ENCODE peak calls at places on chromosomes 7 and 10, in eight cellular contexts. O is psoas muscle; F is endodermal cell; G is IMR-90; V is cardiac muscle cell; Q is naive thymus-derived CD4-positive, alpha-beta T cell; W is breast epithelium; A is CD8-positive, alpha-beta memory T cell. B is an unnamed sample. For H3K36me3 and H3K4me1, the result is how much of the 10 kb centered on the place peaks cover.

GRCh38 chr7:143320620-143321019 is 4.7 kb downstream of the CLCN1 start:
- DNase-seq in O (no peak), Q (no peak), G (no peak), V (no peak), F (no peak), W (no peak), A (no peak), B (no peak)

GRCh38 chr7:104938741-104939390 is 75.1 kb upstream of the KMT2E start:
- DNase-seq in O (no peak), W (no peak), Q (no peak), V (no peak), G (no peak), A (no peak), F (no peak), B (no peak)

GRCh38 chr7:36686499-36686898 is 37.8 kb downstream of the AOAH start:
- DNase-seq in G (peak), Q (no peak), W (no peak), V (peak), A (peak), F (no peak), O (no peak), B (no peak)

GRCh38 chr10:98795467-98795866 is 348.7 kb upstream of the HPS1 start:
- DNase-seq in Q (no peak), G (no peak), A (no peak), F (no peak), V (no peak), W (no peak), O (no peak), B (peak)

GRCh38 chr7:71972513-71972912 is 439.6 kb downstream of the CALN1 start:
- DNase-seq in F (no peak), V (no peak), A (no peak), G (no peak), W (no peak), O (no peak), Q (no peak), B (no peak)

GRCh38 chr10:60992661-60993060 is 48.7 kb upstream of the RHOBTB1 start:
- DNase-seq in V (no peak), O (no peak), G (no peak), F (no peak), Q (no peak), W (no peak), A (no peak), B (no peak)

GRCh38 chr7:120404042-120404441 is 131.1 kb downstream of the KCND2 start:
- DNase-seq in W (no peak), O (no peak), Q (no peak), G (no peak), V (peak), A (no peak), F (no peak), B (no peak)

GRCh38 chr10:997266-998022 is 9.2 kb downstream of the GTPBP4 start:
- DNase-seq in O (no peak), W (no peak), Q (no peak), F (no peak), G (no peak), V (no peak), A (no peak), B (no peak)

GRCh38 chr7:568681-569035 is 49.0 kb upstream of the PDGFA start:
- DNase-seq in O (peak), A (no peak), V (peak), Q (no peak), F (no peak), W (no peak), G (peak), B (no peak)

GRCh38 chr10:43037942-43038782 is 38.7 kb upstream of the RET start:
- DNase-seq in G (no peak), Q (no peak), W (no peak), V (no peak), O (no peak), A (no peak), F (peak), B (no peak)

GRCh38 chr10:101041252-101041761 is 10.3 kb downstream of the SFXN3 start:
- DNase-seq in Q (peak), F (peak), O (peak), G (peak), A (peak), W (peak), V (peak), B (peak)

GRCh38 chr7:131105803-131106680 is 221.6 kb upstream of the MKLN1 start:
- DNase-seq in Q (peak), V (peak), A (peak), G (peak), W (peak), O (peak), F (peak), B (peak)

GRCh38 chr7:31864646-31865045 is 177.6 kb downstream of the PPP1R17 start:
- DNase-seq in W (no peak), A (no peak), V (no peak), G (no peak), F (no peak), O (no peak), Q (no peak), B (no peak)

DNA sequence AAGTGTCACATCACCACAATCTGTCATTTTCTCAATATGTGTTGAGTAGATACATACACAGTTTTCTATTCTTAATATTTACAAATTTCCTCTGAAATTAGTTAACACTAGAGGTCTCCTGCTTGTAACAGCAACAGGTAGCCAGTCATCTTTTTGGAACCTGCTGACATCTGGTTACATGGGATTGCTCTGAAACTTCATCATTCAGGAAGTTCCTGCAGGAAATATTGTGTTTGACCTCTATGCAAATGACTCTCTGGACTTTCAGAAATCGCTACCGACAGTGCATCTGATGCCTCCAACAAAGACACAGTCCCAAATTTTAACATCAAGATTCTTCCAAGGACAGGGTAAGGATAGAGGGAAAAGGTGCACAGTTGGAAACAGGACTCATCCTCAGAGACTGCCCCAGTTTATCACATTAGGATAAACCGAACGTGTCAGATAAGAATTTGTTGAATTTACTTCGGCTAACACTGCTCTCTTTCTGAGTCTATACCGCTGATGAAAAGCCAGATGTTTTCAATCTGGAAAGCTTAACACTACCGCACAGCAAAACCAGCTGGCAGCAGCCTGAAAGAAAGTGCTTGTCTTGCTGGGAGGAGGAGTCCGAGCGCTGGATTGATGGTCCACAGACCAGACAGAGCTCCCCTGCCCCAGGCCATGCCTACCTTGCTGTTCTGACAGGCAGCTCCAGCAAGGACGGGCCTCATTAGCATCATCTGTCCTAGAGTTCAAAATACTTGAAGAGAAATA is 633.4 kb downstream of the PARD3 start:
- DNase-seq in G (peak), V (peak), O (no peak), Q (no peak), A (no peak), W (no peak), F (no peak), B (no peak)
- H3K36me3 ChIP-seq in G (under half), V (under half), O (under half), Q (under half), A (under half), W (under half), F (under half), B (under half)

GRCh38 chr10:70479161-70479531 is 579 bp downstream of the PALD1 start:
- DNase-seq in G (no peak), F (peak), A (no peak), V (no peak), W (no peak), Q (no peak), O (no peak), B (no peak)
- H3K4me1 ChIP-seq in G (under half), F (under half), A (under half), V (under half), W (under half), Q (half or more), O (half or more), B (under half)

GRCh38 chr7:111929258-111929657 is 276.9 kb downstream of the DOCK4 start:
- DNase-seq in G (no peak), A (no peak), O (no peak), F (no peak), Q (no peak), V (no peak), W (no peak), B (no peak)
- H3K36me3 ChIP-seq in G (under half), A (under half), O (under half), F (under half), Q (under half), V (under half), W (under half), B (under half)

GRCh38 chr10:127174866-127175265 is 21.5 kb downstream of the INSYN2A start:
- DNase-seq in O (no peak), Q (no peak), V (no peak), A (no peak), F (no peak), G (no peak), W (no peak), B (no peak)

DNA sequence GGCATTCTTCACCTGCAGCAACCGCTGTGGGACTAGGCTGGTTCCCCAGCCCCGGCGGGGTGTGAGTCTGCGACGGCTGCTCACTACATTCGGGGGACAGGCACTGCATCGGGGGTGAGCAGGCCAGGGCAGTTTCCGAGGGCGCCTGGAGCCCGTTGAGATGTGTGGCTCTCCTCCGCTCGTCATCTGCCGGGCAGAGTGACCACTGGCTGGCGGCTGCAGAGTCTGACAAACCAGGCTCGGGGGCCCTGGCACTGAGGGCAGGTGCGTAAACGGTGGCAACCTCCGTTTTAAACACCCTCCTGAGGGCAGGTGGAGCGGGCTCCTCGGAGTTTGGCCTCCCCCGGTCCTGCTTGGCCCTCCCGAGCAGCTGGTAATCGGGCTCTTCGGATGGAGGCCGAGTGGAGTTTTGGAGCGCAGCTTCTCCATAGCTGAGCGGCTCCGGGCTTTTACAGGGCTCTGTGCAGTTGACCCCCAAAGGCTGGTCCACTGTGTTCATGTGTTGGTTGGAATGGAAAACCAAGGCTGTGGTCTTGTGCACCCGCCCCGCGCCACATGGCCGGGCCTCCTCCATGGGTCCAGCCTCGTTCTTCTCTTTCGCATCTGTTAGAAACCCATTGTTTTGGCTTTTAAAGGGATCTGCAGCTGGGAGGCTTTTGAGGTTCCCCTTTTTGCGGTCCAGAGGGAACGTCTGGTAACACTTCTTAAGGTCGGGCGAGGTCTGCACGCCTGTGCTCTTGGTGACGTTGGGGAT is 20.9 kb downstream of the INSYN2A start:
- DNase-seq in Q (no peak), W (no peak), G (no peak), O (no peak), F (no peak), V (no peak), A (no peak), B (no peak)
- H3K4me1 ChIP-seq in Q (under half), W (under half), G (under half), O (under half), F (under half), V (under half), A (under half), B (under half)

GRCh38 chr10:109882251-109883057 is 40.9 kb downstream of the XPNPEP1 start:
- DNase-seq in G (no peak), V (no peak), Q (no peak), W (no peak), O (no peak), A (no peak), F (peak), B (no peak)
- H3K36me3 ChIP-seq in G (under half), V (under half), Q (half or more), W (under half), O (under half), A (under half), F (half or more), B (under half)

GRCh38 chr7:125025620-125026019 is 96.0 kb upstream of the POT1 start:
- DNase-seq in A (no peak), V (no peak), G (no peak), F (no peak), O (no peak), Q (no peak), W (no peak), B (no peak)
- H3K4me1 ChIP-seq in A (under half), V (under half), G (under half), F (under half), O (under half), Q (under half), W (under half), B (under half)

DNA sequence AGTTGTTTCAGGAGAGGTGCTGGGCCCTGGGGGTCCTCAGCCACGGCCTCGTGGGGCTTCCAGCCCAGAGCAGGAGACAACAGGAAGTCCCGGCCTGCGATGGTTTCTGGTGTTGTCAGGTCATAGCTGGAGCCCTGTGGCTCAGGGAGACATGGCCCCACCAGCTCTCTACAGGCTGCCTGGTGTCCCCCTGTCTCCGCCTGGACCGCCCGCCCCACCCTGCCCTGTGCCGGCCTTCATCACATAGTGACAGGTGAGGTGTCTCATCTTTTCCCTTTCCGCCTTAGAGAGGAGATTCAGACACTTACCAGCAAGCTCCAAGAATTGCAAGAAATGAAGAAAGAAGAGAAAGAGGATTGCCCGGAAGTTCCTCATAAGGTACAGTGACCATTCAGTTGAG is 35.8 kb downstream of the IQCE start:
- DNase-seq in O (no peak), V (no peak), A (no peak), W (no peak), Q (no peak), G (no peak), F (no peak), B (no peak)
- H3K36me3 ChIP-seq in O (under half), V (under half), A (under half), W (under half), Q (under half), G (under half), F (under half), B (under half)

GRCh38 chr7:132526111-132526741 is 50.0 kb downstream of the PLXNA4 start:
- DNase-seq in O (no peak), W (no peak), G (no peak), F (no peak), Q (no peak), V (no peak), A (no peak), B (no peak)
- H3K4me1 ChIP-seq in O (under half), W (under half), G (under half), F (under half), Q (under half), V (under half), A (under half), B (under half)

DNA sequence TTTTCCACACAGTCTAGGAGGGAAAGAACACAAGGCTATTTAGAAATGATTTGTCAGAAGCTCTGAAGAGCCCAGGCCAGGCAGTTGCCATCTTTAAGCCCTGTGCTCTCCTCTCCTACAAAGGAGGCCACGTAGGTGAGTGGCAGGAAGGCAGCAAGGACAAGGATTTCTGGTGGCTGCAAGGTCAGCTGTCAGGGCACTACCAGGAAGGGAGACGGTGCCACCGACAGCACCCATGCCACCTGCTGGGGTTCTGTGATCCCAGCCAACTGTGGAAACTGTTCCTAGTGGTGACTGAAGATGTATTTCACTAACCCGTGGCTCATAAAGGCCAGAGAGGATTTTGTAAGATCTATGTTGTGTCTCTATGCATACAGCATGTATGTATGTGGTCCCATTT is 15.8 kb downstream of the BCCIP start:
- DNase-seq in F (no peak), W (no peak), G (no peak), O (no peak), V (no peak), A (no peak), Q (no peak), B (no peak)
- H3K36me3 ChIP-seq in F (half or more), W (under half), G (under half), O (under half), V (half or more), A (under half), Q (half or more), B (under half)